ENCODE peak calls at places on chromosomes 5 and 9, in six cellular contexts. E is body of pancreas, J is HCT116, T is esophagus muscularis mucosa, S is stomach, W is HepG2. K is an unnamed sample.
A peak's percentile ranks its signal among the peaks of the same experiment; 100 is the strongest.

GRCh38 chr5:97986069-97986468 is 787.4 kb upstream of the RGMB start:
- DNase-seq in E (no peak), J (peak; percentile 16), T (no peak), S (no peak), W (no peak), K (no peak)

GRCh38 chr9:123360161-123361085 is 4.4 kb downstream of the CRB2 start:
- DNase-seq in E (peak; percentile 66), J (no peak), T (no peak), S (peak; percentile 75), W (peak; percentile 90), K (peak; percentile 87)

GRCh38 chr5:79961731-79962579 is 29.1 kb downstream of the MTX3 start:
- DNase-seq in E (no peak), J (no peak), T (peak; percentile 79), S (no peak), W (no peak), K (no peak)

GRCh38 chr5:31479706-31480105 is 52.2 kb downstream of the DROSHA start:
- DNase-seq in E (no peak), J (no peak), T (no peak), S (no peak), W (no peak), K (no peak)

GRCh38 chr9:134618163-134618822 is 23.3 kb upstream of the COL5A1 start:
- DNase-seq in E (no peak), J (no peak), T (no peak), S (no peak), W (no peak), K (no peak)

GRCh38 chr5:54165687-54166086 is 144.7 kb downstream of the ARL15 start:
- DNase-seq in E (no peak), J (no peak), T (no peak), S (no peak), W (peak; percentile 11), K (no peak)

GRCh38 chr5:130168211-130168610 is 263.9 kb downstream of the CHSY3 start:
- DNase-seq in E (no peak), J (no peak), T (no peak), S (no peak), W (no peak), K (no peak)

GRCh38 chr9:2933165-2934095 is 89.5 kb upstream of the PUM3 start:
- DNase-seq in E (no peak), J (no peak), T (no peak), S (no peak), W (no peak), K (no peak)

GRCh38 chr5:150486402-150487198 is 21.3 kb upstream of the NDST1 start:
- DNase-seq in E (peak; percentile 86), J (peak; percentile 46), T (no peak), S (peak; percentile 79), W (peak; percentile 71), K (peak; percentile 57)

GRCh38 chr5:64594601-64595518 is 89.0 kb downstream of the RGS7BP start:
- DNase-seq in E (no peak), J (no peak), T (no peak), S (no peak), W (no peak), K (no peak)

GRCh38 chr9:14616188-14616982 is 76.8 kb downstream of the ZDHHC21 start:
- DNase-seq in E (peak; percentile 17), J (peak; percentile 32), T (no peak), S (no peak), W (peak; percentile 39), K (no peak)

GRCh38 chr9:135179976-135180375 is 92.5 kb downstream of the OLFM1 start:
- DNase-seq in E (no peak), J (no peak), T (no peak), S (no peak), W (no peak), K (no peak)

GRCh38 chr9:136748201-136748600 is at the start of gene LCN6:
- DNase-seq in E (no peak), J (no peak), T (no peak), S (no peak), W (no peak), K (no peak)

GRCh38 chr9:134895849-134896833 is 15.5 kb downstream of the FCN2 start:
- DNase-seq in E (peak; percentile 20), J (peak; percentile 69), T (peak; percentile 93), S (peak; percentile 24), W (no peak), K (no peak)

DNA sequence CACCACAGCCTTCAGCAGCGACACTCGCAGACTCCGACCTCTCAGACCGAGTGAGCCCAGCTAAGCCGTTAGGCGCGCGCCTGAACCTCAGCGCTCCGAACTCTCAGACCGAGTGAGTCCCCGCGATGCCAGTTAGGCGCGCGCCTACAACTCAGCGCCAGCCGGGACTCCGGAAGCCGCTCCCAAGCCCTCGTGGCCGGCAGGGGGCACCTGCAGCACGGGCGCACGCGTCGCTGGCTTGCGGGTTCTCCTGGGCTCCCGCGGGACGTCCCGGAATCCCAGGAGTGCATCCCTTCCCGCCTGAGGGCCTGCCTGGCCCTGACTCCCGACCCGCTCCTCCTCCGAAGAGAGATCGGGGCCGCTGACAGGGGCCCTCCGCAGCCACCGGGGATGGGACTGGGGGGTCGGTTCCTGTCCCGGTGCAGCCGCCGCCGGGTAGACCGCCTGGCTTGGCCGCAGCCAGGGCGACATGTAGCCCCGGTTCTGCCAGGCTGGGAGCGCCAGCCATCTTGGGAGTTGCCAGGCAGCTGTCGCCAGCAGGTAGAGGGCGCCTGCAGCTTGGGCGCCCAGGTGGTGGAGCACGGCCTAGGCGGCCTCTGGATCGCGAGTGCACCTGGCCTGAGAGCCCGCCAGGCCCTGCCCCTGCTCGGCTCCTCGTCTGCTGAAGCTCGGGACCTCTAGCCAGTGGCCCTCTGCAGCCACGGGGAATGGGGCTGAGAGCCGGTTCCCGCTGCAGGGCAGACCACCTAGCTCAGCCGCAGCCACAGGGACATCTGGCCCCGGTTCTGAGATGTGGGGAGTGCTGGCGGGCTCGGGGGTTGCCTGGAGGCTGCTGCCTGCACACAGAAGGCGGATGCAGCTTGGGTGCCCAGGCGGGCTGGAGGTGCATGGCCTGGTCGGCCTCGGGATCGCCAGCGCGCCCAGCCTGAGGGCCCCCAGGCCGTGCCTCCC is at the start of gene ANKRD18A:
- DNase-seq in E (peak; percentile 93), J (peak; percentile 83), T (no peak), S (peak; percentile 92), W (peak; percentile 89), K (peak; percentile 90)
- TF ChIP-seq POLR2A in E (peak; percentile 70), J (peak; percentile 41), T (no peak), S (no peak), W (peak; percentile 85), K (peak; percentile 53)

GRCh38 chr5:159910207-159910842 is 6.0 kb upstream of the ADRA1B start:
- DNase-seq in E (no peak), J (no peak), T (no peak), S (no peak), W (no peak), K (no peak)
- H3K4me3 ChIP-seq in E (no peak overlapping the region), J (no peak overlapping the region), T (no peak overlapping the region), S (no peak overlapping the region), W (no peak overlapping the region), K (no peak overlapping the region)

GRCh38 chr9:92547356-92547755 is 11.6 kb upstream of the ECM2 start:
- DNase-seq in E (no peak), J (no peak), T (no peak), S (no peak), W (no peak), K (no peak)
- TF ChIP-seq POLR2A in E (no peak), J (no peak), T (no peak), S (no peak), W (no peak), K (no peak)

DNA sequence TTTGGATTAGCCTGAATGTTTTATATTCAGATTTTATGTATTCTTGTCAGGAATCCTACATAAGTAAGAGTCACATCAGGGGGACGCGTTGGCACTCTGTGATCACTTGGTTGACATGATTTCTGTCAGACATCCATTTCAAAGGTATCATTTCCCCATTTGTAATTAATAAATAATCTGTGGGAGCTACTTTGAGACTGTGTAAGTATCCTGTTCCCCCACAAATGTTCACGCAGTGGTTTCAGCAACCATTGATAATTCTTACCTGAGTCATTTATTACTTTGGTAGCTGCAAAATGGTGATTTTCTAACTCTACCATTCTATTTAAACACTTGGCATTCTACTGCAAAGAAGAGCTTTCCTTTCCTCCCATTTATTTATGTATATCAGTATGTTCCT is 56.9 kb upstream of the TBC1D2 start:
- DNase-seq in E (no peak), J (no peak), T (no peak), S (no peak), W (no peak), K (no peak)
- H3K4me3 ChIP-seq in E (no peak overlapping the region), J (no peak overlapping the region), T (no peak overlapping the region), S (no peak overlapping the region), W (no peak overlapping the region), K (no peak overlapping the region)

GRCh38 chr5:32601623-32602295 is 16.4 kb downstream of the SUB1 start:
- DNase-seq in E (no peak), J (no peak), T (no peak), S (no peak), W (no peak), K (no peak)

GRCh38 chr5:32605766-32606152 is 20.4 kb downstream of the SUB1 start:
- DNase-seq in E (no peak), J (no peak), T (no peak), S (no peak), W (no peak), K (no peak)

GRCh38 chr5:32600057-32600622 is 14.8 kb downstream of the SUB1 start:
- DNase-seq in E (no peak), J (no peak), T (no peak), S (no peak), W (no peak), K (no peak)

DNA sequence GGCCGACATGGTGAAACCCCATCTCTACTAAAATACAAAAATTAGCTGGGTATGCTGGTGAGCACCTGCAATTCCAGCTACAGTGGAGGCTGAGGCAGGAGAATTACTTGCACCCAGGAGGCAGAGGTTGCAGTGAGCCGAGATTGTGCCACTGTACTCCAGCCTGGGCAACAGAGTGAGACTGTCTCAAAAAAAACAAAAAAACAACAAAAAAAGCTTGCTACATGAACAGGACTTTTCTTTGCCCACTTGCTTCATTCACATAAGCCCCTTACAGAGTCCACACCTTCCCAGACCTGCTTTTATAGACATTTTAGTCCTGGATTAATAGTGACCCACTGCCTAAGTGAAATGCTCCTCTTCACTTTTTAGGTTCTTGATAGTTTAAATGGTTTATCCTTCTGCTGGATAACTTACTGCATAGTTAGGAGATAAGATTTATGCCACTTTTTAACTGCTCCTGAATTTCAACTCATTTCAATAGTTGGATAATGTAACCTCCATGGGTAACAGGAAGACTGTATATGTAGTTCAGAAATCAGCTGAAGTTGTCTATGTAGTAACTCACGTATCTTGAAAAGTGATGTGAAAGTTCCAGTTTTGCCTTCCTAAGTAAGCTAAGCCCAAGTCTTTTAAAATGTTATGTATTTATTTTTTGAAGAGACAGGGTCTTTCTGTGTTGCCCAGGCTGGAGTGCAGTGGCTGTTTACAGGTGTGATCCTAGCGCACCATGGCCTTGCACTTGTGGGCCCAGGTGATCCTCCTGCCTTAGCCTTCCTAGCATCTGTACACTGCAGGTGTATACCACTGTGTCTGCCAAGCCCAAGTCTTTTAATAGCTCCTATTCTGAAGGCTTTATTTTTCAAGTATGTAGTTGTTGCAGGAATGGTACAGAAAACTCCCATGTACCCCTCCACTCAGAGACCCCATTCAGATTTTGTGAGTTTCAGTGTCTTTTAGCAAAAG is 19.7 kb downstream of the SUB1 start:
- DNase-seq in E (no peak), J (no peak), T (peak; percentile 34), S (no peak), W (no peak), K (no peak)
- TF ChIP-seq POLR2A in E (no peak), J (no peak), T (no peak), S (no peak), W (no peak), K (no peak)

DNA sequence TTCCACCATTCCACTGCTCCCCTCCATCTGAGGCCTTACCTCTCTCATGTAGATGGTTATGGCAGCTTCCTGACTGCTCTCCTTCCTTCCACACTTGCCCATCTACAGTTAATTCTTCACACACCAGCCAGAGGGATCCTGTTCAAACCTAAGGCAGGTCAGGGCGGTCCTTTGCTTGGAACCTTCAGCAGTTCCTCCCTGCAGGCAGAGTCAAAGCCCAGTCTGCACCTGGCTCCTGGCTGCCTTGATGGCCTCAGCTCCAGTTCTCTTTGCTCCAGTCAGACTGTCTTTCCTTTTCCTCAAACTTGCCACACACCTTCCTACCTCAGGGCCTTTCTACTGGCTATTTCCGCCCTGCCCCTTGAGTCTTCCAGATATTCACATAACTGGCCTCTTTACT is 30.2 kb upstream of the NR3C1 start:
- DNase-seq in E (no peak), J (no peak), T (no peak), S (no peak), W (no peak), K (no peak)
- H3K4me3 ChIP-seq in E (no peak overlapping the region), J (no peak overlapping the region), T (no peak overlapping the region), S (no peak overlapping the region), W (no peak overlapping the region), K (no peak overlapping the region)